ENCODE peak calls at places on chromosome 9, in four cellular contexts. One of them, this sample, is unnamed.

GRCh38 chr9:134214766-134215394 is 50.5 kb upstream of the RNU6ATAC start:
- DNase-seq in CD4-positive, CD25-positive, alpha-beta regulatory T cell: no peak
- DNase-seq in astrocyte: no peak
- DNase-seq in heart left ventricle: peak; percentile 42
- DNase-seq in this sample: no peak

GRCh38 chr9:33170464-33171156 is 3.5 kb upstream of the B4GALT1 start:
- DNase-seq in CD4-positive, CD25-positive, alpha-beta regulatory T cell: no peak
- DNase-seq in astrocyte: no peak
- DNase-seq in heart left ventricle: peak; percentile 80
- DNase-seq in this sample: peak; percentile 32

GRCh38 chr9:28678097-28678496 is 1104.8 kb upstream of the C9orf72 start:
- DNase-seq in CD4-positive, CD25-positive, alpha-beta regulatory T cell: no peak
- DNase-seq in astrocyte: no peak
- DNase-seq in heart left ventricle: no peak
- DNase-seq in this sample: no peak

GRCh38 chr9:122988919-122989614 is 44.4 kb upstream of the GPR21 start:
- DNase-seq in CD4-positive, CD25-positive, alpha-beta regulatory T cell: no peak
- DNase-seq in astrocyte: no peak
- DNase-seq in heart left ventricle: no peak
- DNase-seq in this sample: no peak

GRCh38 chr9:107484117-107484723 is 5.3 kb downstream of the KLF4 start:
- DNase-seq in CD4-positive, CD25-positive, alpha-beta regulatory T cell: no peak
- DNase-seq in astrocyte: peak; percentile 55
- DNase-seq in heart left ventricle: no peak
- DNase-seq in this sample: no peak

GRCh38 chr9:70868044-70868443 is 253.4 kb downstream of the TRPM3 start:
- DNase-seq in CD4-positive, CD25-positive, alpha-beta regulatory T cell: no peak
- DNase-seq in astrocyte: no peak
- DNase-seq in heart left ventricle: no peak
- DNase-seq in this sample: no peak

GRCh38 chr9:95494022-95494415 is 22.8 kb downstream of the PTCH1 start:
- DNase-seq in CD4-positive, CD25-positive, alpha-beta regulatory T cell: no peak
- DNase-seq in astrocyte: no peak
- DNase-seq in heart left ventricle: no peak
- DNase-seq in this sample: no peak

GRCh38 chr9:134915046-134915930 is 2.4 kb downstream of the FCN1 start:
- DNase-seq in CD4-positive, CD25-positive, alpha-beta regulatory T cell: no peak
- DNase-seq in astrocyte: no peak
- DNase-seq in heart left ventricle: no peak
- DNase-seq in this sample: no peak

GRCh38 chr9:135971892-135972291 is 10.7 kb upstream of the UBAC1 start:
- DNase-seq in CD4-positive, CD25-positive, alpha-beta regulatory T cell: peak; percentile 35
- DNase-seq in astrocyte: no peak
- DNase-seq in heart left ventricle: no peak
- DNase-seq in this sample: peak; percentile 46

GRCh38 chr9:130215341-130216119 is 43.3 kb downstream of the NCS1 start:
- DNase-seq in CD4-positive, CD25-positive, alpha-beta regulatory T cell: no peak
- DNase-seq in astrocyte: peak; percentile 70
- DNase-seq in heart left ventricle: no peak
- DNase-seq in this sample: no peak

GRCh38 chr9:105436753-105437152 is 11.1 kb upstream of the FSD1L start:
- DNase-seq in CD4-positive, CD25-positive, alpha-beta regulatory T cell: no peak
- DNase-seq in astrocyte: no peak
- DNase-seq in heart left ventricle: no peak
- DNase-seq in this sample: no peak

GRCh38 chr9:90772381-90772780 is 29.2 kb upstream of the SYK start:
- DNase-seq in CD4-positive, CD25-positive, alpha-beta regulatory T cell: no peak
- DNase-seq in astrocyte: no peak
- DNase-seq in heart left ventricle: no peak
- DNase-seq in this sample: no peak

GRCh38 chr9:27117489-27118135 is 8.6 kb downstream of the TEK start:
- DNase-seq in CD4-positive, CD25-positive, alpha-beta regulatory T cell: no peak
- DNase-seq in astrocyte: peak; percentile 59
- DNase-seq in heart left ventricle: peak; percentile 84
- DNase-seq in this sample: no peak

GRCh38 chr9:73074176-73074708 is 77.4 kb upstream of the ANXA1 start:
- DNase-seq in CD4-positive, CD25-positive, alpha-beta regulatory T cell: no peak
- DNase-seq in astrocyte: peak; percentile 10
- DNase-seq in heart left ventricle: no peak
- DNase-seq in this sample: no peak

GRCh38 chr9:21770877-21771560 is 31.4 kb upstream of the MTAP start:
- DNase-seq in CD4-positive, CD25-positive, alpha-beta regulatory T cell: no peak
- DNase-seq in astrocyte: peak; percentile 91
- DNase-seq in heart left ventricle: no peak
- DNase-seq in this sample: no peak

GRCh38 chr9:110427497-110428104 is 89.9 kb upstream of the TXNDC8 start:
- DNase-seq in CD4-positive, CD25-positive, alpha-beta regulatory T cell: no peak
- DNase-seq in astrocyte: peak; percentile 20
- DNase-seq in heart left ventricle: peak; percentile 41
- DNase-seq in this sample: no peak

GRCh38 chr9:116000748-116001329 is 152.8 kb upstream of the PAPPA start:
- DNase-seq in CD4-positive, CD25-positive, alpha-beta regulatory T cell: no peak
- DNase-seq in astrocyte: no peak
- DNase-seq in heart left ventricle: no peak
- DNase-seq in this sample: no peak

GRCh38 chr9:95409650-95410426 is 92.3 kb upstream of the FANCC start:
- DNase-seq in CD4-positive, CD25-positive, alpha-beta regulatory T cell: no peak
- DNase-seq in astrocyte: peak; percentile 77
- DNase-seq in heart left ventricle: no peak
- DNase-seq in this sample: no peak

GRCh38 chr9:23824241-23825142 is 1.5 kb downstream of the ELAVL2 start:
- DNase-seq in CD4-positive, CD25-positive, alpha-beta regulatory T cell: no peak
- DNase-seq in astrocyte: peak; percentile 13
- DNase-seq in heart left ventricle: no peak
- DNase-seq in this sample: no peak

GRCh38 chr9:120439147-120439546 is 140.8 kb downstream of the CDK5RAP2 start:
- DNase-seq in CD4-positive, CD25-positive, alpha-beta regulatory T cell: no peak
- DNase-seq in astrocyte: no peak
- DNase-seq in heart left ventricle: no peak
- DNase-seq in this sample: no peak
- H3K36me3 ChIP-seq in CD4-positive, CD25-positive, alpha-beta regulatory T cell: peaks cover 84% of the 10 kb centered on the region
- H3K36me3 ChIP-seq in astrocyte: peaks cover 10% of the 10 kb centered on the region
- H3K36me3 ChIP-seq in heart left ventricle: peaks cover 45% of the 10 kb centered on the region
- H3K36me3 ChIP-seq in this sample: peaks cover 34% of the 10 kb centered on the region

DNA sequence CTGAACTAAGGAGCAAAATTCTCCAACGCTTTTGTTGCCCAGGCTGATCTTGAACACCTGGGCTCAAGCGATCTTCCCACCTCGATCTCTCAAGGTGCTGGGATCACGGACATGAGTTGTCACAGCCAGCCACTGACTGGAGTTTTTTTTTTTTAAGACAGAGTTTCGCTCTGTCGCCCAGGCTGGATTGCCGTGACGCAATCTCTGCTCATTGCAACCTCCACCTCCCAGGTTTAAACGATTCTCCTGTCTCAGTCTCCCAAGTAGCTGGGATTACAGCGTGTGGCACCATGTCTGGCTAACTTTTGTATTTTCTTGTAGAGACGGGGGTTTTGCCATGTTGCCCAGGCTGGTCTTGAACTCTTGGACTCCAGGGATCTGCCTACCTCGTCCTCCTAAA is 58.2 kb downstream of the EHMT1 start:
- DNase-seq in CD4-positive, CD25-positive, alpha-beta regulatory T cell: no peak
- DNase-seq in astrocyte: no peak
- DNase-seq in heart left ventricle: no peak
- DNase-seq in this sample: no peak
- H3K4me1 ChIP-seq in CD4-positive, CD25-positive, alpha-beta regulatory T cell: peaks cover 9% of the 10 kb centered on the region
- H3K4me1 ChIP-seq in astrocyte: peaks cover 5% of the 10 kb centered on the region
- H3K4me1 ChIP-seq in heart left ventricle: peaks cover 50% of the 10 kb centered on the region
- H3K4me1 ChIP-seq in this sample: peaks cover 29% of the 10 kb centered on the region

GRCh38 chr9:113774968-113775367 is 101.1 kb upstream of the ZNF618 start:
- DNase-seq in CD4-positive, CD25-positive, alpha-beta regulatory T cell: no peak
- DNase-seq in astrocyte: no peak
- DNase-seq in heart left ventricle: no peak
- DNase-seq in this sample: no peak
- H3K27me3 ChIP-seq in CD4-positive, CD25-positive, alpha-beta regulatory T cell: no peaks in the 10 kb centered on the region
- H3K27me3 ChIP-seq in astrocyte: no peaks in the 10 kb centered on the region
- H3K27me3 ChIP-seq in heart left ventricle: no peaks in the 10 kb centered on the region
- H3K27me3 ChIP-seq in this sample: no peaks in the 10 kb centered on the region

DNA sequence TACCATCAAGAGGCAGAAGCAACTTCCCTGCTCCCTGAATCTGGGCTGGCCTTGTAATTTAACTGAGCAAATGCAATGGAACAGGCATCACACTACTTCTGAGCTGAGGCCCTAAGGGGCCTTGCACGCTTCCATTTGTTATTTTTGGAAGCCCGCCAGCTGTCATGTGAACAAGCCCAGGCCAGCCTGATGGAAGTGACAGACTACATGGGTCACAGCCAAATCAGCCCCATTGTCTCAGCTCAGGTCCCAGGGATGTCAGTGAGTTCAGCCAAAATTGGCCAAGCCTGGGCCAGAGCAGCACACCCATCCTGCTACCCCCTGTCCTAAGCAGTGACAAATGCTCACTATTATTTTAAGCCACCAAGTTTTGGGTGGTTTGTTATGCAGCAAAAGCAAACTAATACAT is 72.8 kb downstream of the PRRT1B start:
- DNase-seq in CD4-positive, CD25-positive, alpha-beta regulatory T cell: no peak
- DNase-seq in astrocyte: no peak
- DNase-seq in heart left ventricle: peak; percentile 91
- DNase-seq in this sample: no peak
- H3K36me3 ChIP-seq in CD4-positive, CD25-positive, alpha-beta regulatory T cell: peaks cover 77% of the 10 kb centered on the region
- H3K36me3 ChIP-seq in astrocyte: peaks cover 6% of the 10 kb centered on the region
- H3K36me3 ChIP-seq in heart left ventricle: peaks cover 56% of the 10 kb centered on the region
- H3K36me3 ChIP-seq in this sample: peaks cover 74% of the 10 kb centered on the region

GRCh38 chr9:137241490-137242328 is 622 bp downstream of the TUBB4B start:
- DNase-seq in CD4-positive, CD25-positive, alpha-beta regulatory T cell: peak; percentile 66
- DNase-seq in astrocyte: no peak
- DNase-seq in heart left ventricle: peak; percentile 66
- DNase-seq in this sample: no peak
- H3K4me1 ChIP-seq in CD4-positive, CD25-positive, alpha-beta regulatory T cell: peaks cover 47% of the 10 kb centered on the region
- H3K4me1 ChIP-seq in astrocyte: peaks cover 25% of the 10 kb centered on the region
- H3K4me1 ChIP-seq in heart left ventricle: peaks cover 53% of the 10 kb centered on the region
- H3K4me1 ChIP-seq in this sample: peaks cover 32% of the 10 kb centered on the region

DNA sequence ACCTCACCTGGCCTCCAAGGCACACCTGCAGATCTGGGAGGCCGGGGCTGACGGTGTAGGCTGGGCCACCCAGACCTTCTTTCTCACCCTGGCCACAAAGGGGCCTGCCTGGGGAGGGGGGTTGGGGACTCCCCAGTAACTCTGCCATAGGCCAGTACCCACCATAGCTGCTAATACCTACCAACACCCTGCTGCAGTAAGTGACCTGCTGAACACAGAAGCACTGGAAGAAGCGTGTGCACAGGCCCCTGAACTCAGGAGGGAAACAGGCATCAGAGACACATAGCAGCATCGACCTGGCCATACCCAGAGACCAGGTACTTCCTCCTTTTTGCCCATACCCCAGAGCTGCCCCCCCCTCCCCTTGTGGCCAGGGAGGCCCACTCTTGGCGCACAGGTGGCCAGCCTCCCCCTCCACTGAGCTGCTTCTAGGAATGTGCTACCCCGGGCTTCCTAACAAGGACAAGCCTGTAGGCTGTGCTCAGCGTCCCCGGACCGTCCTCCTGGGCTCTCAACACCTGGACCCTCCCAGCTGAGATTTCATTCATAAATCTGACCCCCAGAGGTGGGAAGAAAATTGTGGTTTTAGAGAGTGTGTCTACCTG is 4.9 kb downstream of the NRARP start:
- DNase-seq in CD4-positive, CD25-positive, alpha-beta regulatory T cell: no peak
- DNase-seq in astrocyte: no peak
- DNase-seq in heart left ventricle: no peak
- DNase-seq in this sample: no peak
- H3K27me3 ChIP-seq in CD4-positive, CD25-positive, alpha-beta regulatory T cell: peaks cover 10% of the 10 kb centered on the region
- H3K27me3 ChIP-seq in astrocyte: peaks cover 14% of the 10 kb centered on the region
- H3K27me3 ChIP-seq in heart left ventricle: peaks cover 24% of the 10 kb centered on the region
- H3K27me3 ChIP-seq in this sample: peaks cover 26% of the 10 kb centered on the region

GRCh38 chr9:36214571-36214970 is 23.9 kb downstream of the CLTA start:
- DNase-seq in CD4-positive, CD25-positive, alpha-beta regulatory T cell: no peak
- DNase-seq in astrocyte: peak; percentile 42
- DNase-seq in heart left ventricle: no peak
- DNase-seq in this sample: no peak
- H3K36me3 ChIP-seq in CD4-positive, CD25-positive, alpha-beta regulatory T cell: peaks cover 69% of the 10 kb centered on the region
- H3K36me3 ChIP-seq in astrocyte: peaks cover 39% of the 10 kb centered on the region
- H3K36me3 ChIP-seq in heart left ventricle: peaks cover 28% of the 10 kb centered on the region
- H3K36me3 ChIP-seq in this sample: peaks cover 45% of the 10 kb centered on the region

GRCh38 chr9:89177401-89178161 is 1.0 kb downstream of the SHC3 start:
- DNase-seq in CD4-positive, CD25-positive, alpha-beta regulatory T cell: no peak
- DNase-seq in astrocyte: peak; percentile 18
- DNase-seq in heart left ventricle: no peak
- DNase-seq in this sample: no peak
- H3K4me1 ChIP-seq in CD4-positive, CD25-positive, alpha-beta regulatory T cell: no peaks in the 10 kb centered on the region
- H3K4me1 ChIP-seq in astrocyte: peaks cover 41% of the 10 kb centered on the region
- H3K4me1 ChIP-seq in heart left ventricle: peaks cover 32% of the 10 kb centered on the region
- H3K4me1 ChIP-seq in this sample: peaks cover 12% of the 10 kb centered on the region

This sample was measured in CD4-positive, alpha-beta memory T cell.